ENCODE peak calls at places on chromosome 14, in nine cellular contexts. One of them, this sample, is unnamed. For H3K9me3, the result is how much of the 10 kb centered on the place peaks cover.

GRCh38 chr14:42555365-42555764 is 948.7 kb downstream of the LRFN5 start:
- DNase-seq in adipocyte: no peak
- DNase-seq in stomach: no peak
- DNase-seq in right atrium auricular region: no peak
- DNase-seq in IMR-90: no peak
- DNase-seq in left lung: no peak
- DNase-seq in CD8-positive, alpha-beta T cell: no peak
- DNase-seq in heart right ventricle: no peak
- DNase-seq in BE2C: no peak
- DNase-seq in this sample: no peak

GRCh38 chr14:65156568-65157366 is 54.5 kb upstream of the MAX start:
- DNase-seq in adipocyte: peak
- DNase-seq in stomach: no peak
- DNase-seq in right atrium auricular region: peak
- DNase-seq in IMR-90: peak
- DNase-seq in left lung: peak
- DNase-seq in CD8-positive, alpha-beta T cell: no peak
- DNase-seq in heart right ventricle: peak
- DNase-seq in BE2C: no peak
- DNase-seq in this sample: peak

GRCh38 chr14:37787879-37788494 is 192.6 kb downstream of the TTC6 start:
- DNase-seq in adipocyte: no peak
- DNase-seq in stomach: no peak
- DNase-seq in right atrium auricular region: no peak
- DNase-seq in IMR-90: no peak
- DNase-seq in left lung: no peak
- DNase-seq in CD8-positive, alpha-beta T cell: no peak
- DNase-seq in heart right ventricle: no peak
- DNase-seq in BE2C: no peak
- DNase-seq in this sample: no peak

GRCh38 chr14:76104802-76105355 is 46.8 kb upstream of the GPATCH2L start:
- DNase-seq in adipocyte: no peak
- DNase-seq in stomach: no peak
- DNase-seq in right atrium auricular region: no peak
- DNase-seq in IMR-90: no peak
- DNase-seq in left lung: no peak
- DNase-seq in CD8-positive, alpha-beta T cell: no peak
- DNase-seq in heart right ventricle: no peak
- DNase-seq in BE2C: no peak
- DNase-seq in this sample: no peak

GRCh38 chr14:36363704-36364103 is 43.3 kb upstream of the MBIP start:
- DNase-seq in adipocyte: peak
- DNase-seq in stomach: no peak
- DNase-seq in right atrium auricular region: no peak
- DNase-seq in IMR-90: no peak
- DNase-seq in left lung: no peak
- DNase-seq in CD8-positive, alpha-beta T cell: no peak
- DNase-seq in heart right ventricle: no peak
- DNase-seq in BE2C: no peak
- DNase-seq in this sample: no peak

GRCh38 chr14:32342854-32343200 is 13.7 kb downstream of the AKAP6 start:
- DNase-seq in adipocyte: no peak
- DNase-seq in stomach: no peak
- DNase-seq in right atrium auricular region: no peak
- DNase-seq in IMR-90: no peak
- DNase-seq in left lung: no peak
- DNase-seq in CD8-positive, alpha-beta T cell: no peak
- DNase-seq in heart right ventricle: no peak
- DNase-seq in BE2C: no peak
- DNase-seq in this sample: no peak

GRCh38 chr14:99262977-99263448 is 9.0 kb downstream of the BCL11B start:
- DNase-seq in adipocyte: no peak
- DNase-seq in stomach: no peak
- DNase-seq in right atrium auricular region: no peak
- DNase-seq in IMR-90: no peak
- DNase-seq in left lung: no peak
- DNase-seq in CD8-positive, alpha-beta T cell: peak
- DNase-seq in heart right ventricle: no peak
- DNase-seq in BE2C: no peak
- DNase-seq in this sample: no peak

GRCh38 chr14:52848626-52849025 is 57.2 kb upstream of the GNPNAT1 start:
- DNase-seq in adipocyte: no peak
- DNase-seq in stomach: no peak
- DNase-seq in right atrium auricular region: no peak
- DNase-seq in IMR-90: no peak
- DNase-seq in left lung: no peak
- DNase-seq in CD8-positive, alpha-beta T cell: no peak
- DNase-seq in heart right ventricle: no peak
- DNase-seq in BE2C: no peak
- DNase-seq in this sample: no peak

GRCh38 chr14:103763730-103764488 is 48.3 kb downstream of the ZFYVE21 start:
- DNase-seq in adipocyte: peak
- DNase-seq in stomach: no peak
- DNase-seq in right atrium auricular region: no peak
- DNase-seq in IMR-90: no peak
- DNase-seq in left lung: no peak
- DNase-seq in CD8-positive, alpha-beta T cell: no peak
- DNase-seq in heart right ventricle: no peak
- DNase-seq in BE2C: no peak
- DNase-seq in this sample: no peak

GRCh38 chr14:69346710-69347109 is 51.4 kb downstream of the ERH start:
- DNase-seq in adipocyte: peak
- DNase-seq in stomach: peak
- DNase-seq in right atrium auricular region: no peak
- DNase-seq in IMR-90: no peak
- DNase-seq in left lung: no peak
- DNase-seq in CD8-positive, alpha-beta T cell: no peak
- DNase-seq in heart right ventricle: peak
- DNase-seq in BE2C: peak
- DNase-seq in this sample: no peak

GRCh38 chr14:67311868-67312267 is 47.7 kb downstream of the ATP6V1D start:
- DNase-seq in adipocyte: no peak
- DNase-seq in stomach: no peak
- DNase-seq in right atrium auricular region: no peak
- DNase-seq in IMR-90: no peak
- DNase-seq in left lung: no peak
- DNase-seq in CD8-positive, alpha-beta T cell: no peak
- DNase-seq in heart right ventricle: no peak
- DNase-seq in BE2C: no peak
- DNase-seq in this sample: no peak

GRCh38 chr14:34113051-34113511 is 162.2 kb upstream of the EGLN3 start:
- DNase-seq in adipocyte: peak
- DNase-seq in stomach: no peak
- DNase-seq in right atrium auricular region: no peak
- DNase-seq in IMR-90: peak
- DNase-seq in left lung: no peak
- DNase-seq in CD8-positive, alpha-beta T cell: no peak
- DNase-seq in heart right ventricle: no peak
- DNase-seq in BE2C: no peak
- DNase-seq in this sample: no peak

GRCh38 chr14:20934148-20934762 is 21.0 kb upstream of the RNASE2 start:
- DNase-seq in adipocyte: peak
- DNase-seq in stomach: peak
- DNase-seq in right atrium auricular region: peak
- DNase-seq in IMR-90: no peak
- DNase-seq in left lung: no peak
- DNase-seq in CD8-positive, alpha-beta T cell: no peak
- DNase-seq in heart right ventricle: peak
- DNase-seq in BE2C: peak
- DNase-seq in this sample: no peak
- H3K4me3 ChIP-seq in adipocyte: no peak
- H3K4me3 ChIP-seq in stomach: no peak
- H3K4me3 ChIP-seq in right atrium auricular region: no peak
- H3K4me3 ChIP-seq in IMR-90: no peak
- H3K4me3 ChIP-seq in left lung: no peak
- H3K4me3 ChIP-seq in CD8-positive, alpha-beta T cell: no peak
- H3K4me3 ChIP-seq in heart right ventricle: no peak
- H3K4me3 ChIP-seq in BE2C: no peak
- H3K4me3 ChIP-seq in this sample: no peak

DNA sequence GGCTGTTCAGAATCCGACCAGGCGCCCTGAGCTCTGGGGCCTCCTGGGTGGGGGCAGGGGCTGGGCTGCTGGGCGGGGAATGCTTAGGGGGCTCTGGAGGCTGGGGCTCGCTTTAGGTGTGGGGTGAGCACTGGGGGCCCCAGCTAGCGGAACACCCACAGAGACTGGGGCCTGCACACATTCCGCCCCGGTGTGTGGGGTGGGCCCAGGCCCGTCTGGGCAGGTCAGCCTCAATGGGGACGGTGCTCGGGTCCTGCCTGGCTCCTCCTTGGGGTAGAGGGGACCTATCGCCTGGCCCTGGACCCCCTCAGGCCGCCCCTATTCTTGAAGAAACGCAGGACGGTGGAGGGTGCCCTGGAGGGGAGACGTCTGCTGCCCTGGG is 364.8 kb downstream of the TMEM121 start:
- DNase-seq in adipocyte: no peak
- DNase-seq in stomach: peak
- DNase-seq in right atrium auricular region: no peak
- DNase-seq in IMR-90: no peak
- DNase-seq in left lung: peak
- DNase-seq in CD8-positive, alpha-beta T cell: no peak
- DNase-seq in heart right ventricle: peak
- DNase-seq in BE2C: peak
- DNase-seq in this sample: no peak
- H3K9me3 ChIP-seq in adipocyte: under half
- H3K9me3 ChIP-seq in stomach: under half
- H3K9me3 ChIP-seq in right atrium auricular region: under half
- H3K9me3 ChIP-seq in IMR-90: under half
- H3K9me3 ChIP-seq in left lung: under half
- H3K9me3 ChIP-seq in CD8-positive, alpha-beta T cell: under half
- H3K9me3 ChIP-seq in heart right ventricle: under half
- H3K9me3 ChIP-seq in BE2C: under half
- H3K9me3 ChIP-seq in this sample: under half

GRCh38 chr14:23181453-23181852 is 2.0 kb downstream of the SLC7A8 start:
- DNase-seq in adipocyte: no peak
- DNase-seq in stomach: no peak
- DNase-seq in right atrium auricular region: no peak
- DNase-seq in IMR-90: no peak
- DNase-seq in left lung: no peak
- DNase-seq in CD8-positive, alpha-beta T cell: no peak
- DNase-seq in heart right ventricle: no peak
- DNase-seq in BE2C: no peak
- DNase-seq in this sample: no peak
- H3K4me3 ChIP-seq in adipocyte: peak
- H3K4me3 ChIP-seq in stomach: peak
- H3K4me3 ChIP-seq in right atrium auricular region: peak
- H3K4me3 ChIP-seq in IMR-90: no peak
- H3K4me3 ChIP-seq in left lung: peak
- H3K4me3 ChIP-seq in CD8-positive, alpha-beta T cell: peak
- H3K4me3 ChIP-seq in heart right ventricle: peak
- H3K4me3 ChIP-seq in BE2C: no peak
- H3K4me3 ChIP-seq in this sample: peak

GRCh38 chr14:92976268-92976667 is 53.3 kb downstream of the CHGA start:
- DNase-seq in adipocyte: no peak
- DNase-seq in stomach: no peak
- DNase-seq in right atrium auricular region: no peak
- DNase-seq in IMR-90: no peak
- DNase-seq in left lung: no peak
- DNase-seq in CD8-positive, alpha-beta T cell: no peak
- DNase-seq in heart right ventricle: no peak
- DNase-seq in BE2C: no peak
- DNase-seq in this sample: no peak
- H3K9me3 ChIP-seq in adipocyte: under half
- H3K9me3 ChIP-seq in stomach: under half
- H3K9me3 ChIP-seq in right atrium auricular region: under half
- H3K9me3 ChIP-seq in IMR-90: under half
- H3K9me3 ChIP-seq in left lung: under half
- H3K9me3 ChIP-seq in CD8-positive, alpha-beta T cell: under half
- H3K9me3 ChIP-seq in heart right ventricle: under half
- H3K9me3 ChIP-seq in BE2C: under half
- H3K9me3 ChIP-seq in this sample: under half

This sample was measured in thoracic aorta.